ENCODE peak calls at places on chromosomes 3 and 15, in ten cellular contexts. D is left cardiac atrium; S is CD4-positive, alpha-beta memory T cell; U is fibroblast of lung; H is NAMALWA; C is renal cortical epithelial cell; B is M059J; W is psoas muscle; R is H7; L is iPS DF 6.9. Y is an unnamed sample.

GRCh38 chr15:70337292-70338186 is 239.8 kb upstream of the TLE3 start:
- DNase-seq in D (no peak), S (no peak), U (no peak), H (no peak), C (no peak), B (no peak), W (no peak), R (no peak), L (no peak), Y (no peak)

GRCh38 chr3:176663376-176663775 is 533.9 kb downstream of the TBL1XR1 start:
- DNase-seq in D (no peak), S (no peak), U (peak; percentile 68), H (no peak), C (peak; percentile 21), B (peak; percentile 58), W (no peak), R (no peak), L (no peak), Y (no peak)

GRCh38 chr15:59216911-59217310 is 10.3 kb downstream of the LDHAL6B start:
- DNase-seq in D (no peak), S (no peak), U (no peak), H (no peak), C (no peak), B (no peak), W (no peak), R (no peak), L (no peak), Y (no peak)

GRCh38 chr3:194070220-194070633 is 65.7 kb upstream of the HES1 start:
- DNase-seq in D (no peak), S (no peak), U (no peak), H (no peak), C (no peak), B (no peak), W (no peak), R (no peak), L (no peak), Y (no peak)

GRCh38 chr3:187963677-187964385 is 190.1 kb upstream of the LPP start:
- DNase-seq in D (no peak), S (no peak), U (no peak), H (peak; percentile 63), C (peak; percentile 44), B (no peak), W (no peak), R (no peak), L (no peak), Y (no peak)

GRCh38 chr3:40398346-40398745 is 11.4 kb downstream of the ENTPD3 start:
- DNase-seq in D (no peak), S (no peak), U (no peak), H (no peak), C (no peak), B (no peak), W (no peak), R (no peak), L (no peak), Y (no peak)

GRCh38 chr15:64224508-64224907 is 61.7 kb upstream of the PPIB start:
- DNase-seq in D (no peak), S (no peak), U (peak; percentile 53), H (no peak), C (peak; percentile 44), B (peak; percentile 42), W (no peak), R (no peak), L (no peak), Y (no peak)

GRCh38 chr3:129441782-129442181 is 1.8 kb downstream of the IFT122 start:
- DNase-seq in D (peak; percentile 49), S (no peak), U (peak; percentile 62), H (no peak), C (no peak), B (peak; percentile 62), W (no peak), R (peak; percentile 21), L (no peak), Y (no peak)

GRCh38 chr3:16248556-16248955 is 16.2 kb downstream of the DPH3 start:
- DNase-seq in D (no peak), S (no peak), U (no peak), H (no peak), C (no peak), B (no peak), W (no peak), R (no peak), L (no peak), Y (no peak)

GRCh38 chr3:144287001-144287400 is 315.4 kb downstream of the DIPK2A start:
- DNase-seq in D (no peak), S (no peak), U (no peak), H (no peak), C (no peak), B (no peak), W (no peak), R (no peak), L (no peak), Y (no peak)

GRCh38 chr3:50978991-50979667 is 304.4 kb downstream of the DOCK3 start:
- DNase-seq in D (no peak), S (no peak), U (no peak), H (no peak), C (no peak), B (no peak), W (no peak), R (peak; percentile 61), L (peak; percentile 48), Y (no peak)

GRCh38 chr3:72248389-72248761 is 463.4 kb upstream of the PROK2 start:
- DNase-seq in D (no peak), S (no peak), U (no peak), H (no peak), C (no peak), B (no peak), W (no peak), R (no peak), L (no peak), Y (no peak)

GRCh38 chr15:51377038-51377761 is 35.7 kb downstream of the GLDN start:
- DNase-seq in D (no peak), S (no peak), U (peak; percentile 83), H (no peak), C (no peak), B (peak; percentile 91), W (no peak), R (no peak), L (no peak), Y (no peak)

GRCh38 chr15:51973220-51973619 is 1.6 kb upstream of the LEO1 start:
- DNase-seq in D (no peak), S (no peak), U (no peak), H (no peak), C (no peak), B (no peak), W (no peak), R (no peak), L (no peak), Y (no peak)

GRCh38 chr15:25678498-25678865 is 184.6 kb downstream of the ATP10A start:
- DNase-seq in D (no peak), S (no peak), U (no peak), H (no peak), C (peak; percentile 28), B (no peak), W (no peak), R (no peak), L (no peak), Y (no peak)

GRCh38 chr3:153927107-153927506 is 194.1 kb upstream of the ARHGEF26 start:
- DNase-seq in D (no peak), S (no peak), U (peak; percentile 82), H (peak; percentile 58), C (peak; percentile 81), B (peak; percentile 50), W (no peak), R (no peak), L (peak; percentile 4), Y (no peak)

GRCh38 chr3:175186511-175186910 is 327.4 kb downstream of the NAALADL2 start:
- DNase-seq in D (no peak), S (no peak), U (peak; percentile 35), H (no peak), C (peak; percentile 22), B (peak; percentile 40), W (no peak), R (no peak), L (no peak), Y (no peak)

GRCh38 chr3:52232279-52233107 is 6.5 kb downstream of the TWF2 start:
- DNase-seq in D (no peak), S (peak; percentile 39), U (no peak), H (no peak), C (no peak), B (no peak), W (peak; percentile 53), R (peak; percentile 29), L (no peak), Y (no peak)

GRCh38 chr3:36480916-36481648 is 100.8 kb downstream of the STAC start:
- DNase-seq in D (no peak), S (no peak), U (peak; percentile 91), H (no peak), C (peak; percentile 34), B (peak; percentile 7), W (no peak), R (no peak), L (no peak), Y (no peak)

GRCh38 chr3:186417791-186418190 is 55.8 kb upstream of the DGKG start:
- DNase-seq in D (no peak), S (no peak), U (peak; percentile 91), H (no peak), C (peak; percentile 64), B (peak; percentile 93), W (no peak), R (no peak), L (no peak), Y (no peak)

GRCh38 chr3:128488636-128488994 is 4.4 kb downstream of the GATA2 start:
- DNase-seq in D (no peak), S (no peak), U (peak; percentile 37), H (no peak), C (no peak), B (peak; percentile 63), W (no peak), R (no peak), L (no peak), Y (no peak)

GRCh38 chr15:40500584-40501330 is 30.0 kb downstream of the CHST14 start:
- DNase-seq in D (no peak), S (no peak), U (peak; percentile 58), H (no peak), C (no peak), B (peak; percentile 63), W (no peak), R (no peak), L (no peak), Y (no peak)

GRCh38 chr3:66113542-66113941 is 74.8 kb upstream of the MAGI1 start:
- DNase-seq in D (no peak), S (no peak), U (no peak), H (no peak), C (no peak), B (no peak), W (no peak), R (no peak), L (no peak), Y (no peak)

GRCh38 chr3:115833074-115833473 is 209.8 kb downstream of the GAP43 start:
- DNase-seq in D (no peak), S (no peak), U (peak; percentile 31), H (no peak), C (no peak), B (no peak), W (no peak), R (no peak), L (no peak), Y (no peak)

GRCh38 chr3:43497405-43497804 is 124.4 kb downstream of the ANO10 start:
- DNase-seq in D (no peak), S (no peak), U (no peak), H (no peak), C (no peak), B (no peak), W (no peak), R (peak; percentile 26), L (no peak), Y (no peak)

GRCh38 chr3:128849776-128850542 is 29.5 kb upstream of the ACAD9 start:
- DNase-seq in D (no peak), S (no peak), U (peak; percentile 14), H (no peak), C (no peak), B (peak; percentile 35), W (no peak), R (peak; percentile 69), L (no peak), Y (no peak)

GRCh38 chr3:54069961-54070360 is 52.4 kb upstream of the CACNA2D3 start:
- DNase-seq in D (no peak), S (no peak), U (no peak), H (no peak), C (no peak), B (no peak), W (no peak), R (no peak), L (no peak), Y (no peak)